ENCODE peak calls at places on chromosomes 11 and 22, in seven cellular contexts. G, T, F, K, D, N and X are unnamed samples.

GRCh38 chr11:57425565-57426438 is 1.1 kb downstream of the SLC43A3 start:
- DNase-seq in N (no peak), D (no peak), F (no peak), T (peak; percentile 43), K (no peak), G (no peak), X (peak; percentile 86)

GRCh38 chr11:27525824-27526516 is 19.4 kb upstream of the LIN7C start:
- DNase-seq in D (no peak), G (no peak), F (no peak), K (no peak), T (no peak), N (no peak), X (no peak)

GRCh38 chr22:43400449-43400848 is 11.4 kb upstream of the MPPED1 start:
- DNase-seq in N (no peak), F (no peak), D (no peak), K (no peak), T (no peak), G (no peak), X (no peak)

GRCh38 chr11:93541884-93542752 is 1.1 kb downstream of the SMCO4 start:
- DNase-seq in K (no peak), T (peak; percentile 56), D (peak; percentile 59), N (peak; percentile 20), F (peak; percentile 76), G (no peak), X (peak; percentile 63)

GRCh38 chr22:45882881-45883810 is 93.8 kb downstream of the WNT7B start:
- DNase-seq in N (no peak), K (no peak), G (no peak), D (no peak), T (no peak), F (no peak), X (no peak)

GRCh38 chr22:41123151-41123550 is 30.8 kb downstream of the EP300 start:
- DNase-seq in F (no peak), N (no peak), G (no peak), K (no peak), T (no peak), D (no peak), X (no peak)

GRCh38 chr11:127063191-127063590 is 62.6 kb upstream of the KIRREL3 start:
- DNase-seq in F (no peak), D (no peak), T (no peak), N (no peak), K (no peak), G (no peak), X (no peak)

GRCh38 chr11:106172389-106172991 is 95.0 kb downstream of the AASDHPPT start:
- DNase-seq in N (no peak), K (no peak), F (no peak), T (no peak), D (no peak), G (no peak), X (no peak)

GRCh38 chr11:130124096-130124495 is 35.5 kb upstream of the ST14 start:
- DNase-seq in G (no peak), F (no peak), D (no peak), N (no peak), T (no peak), K (peak; percentile 51), X (peak; percentile 87)

GRCh38 chr11:40273192-40273732 is 1186.2 kb downstream of the LRRC4C start:
- DNase-seq in K (no peak), F (no peak), G (no peak), D (no peak), N (no peak), T (no peak), X (no peak)

GRCh38 chr11:121578216-121579063 is 125.7 kb upstream of the SORL1-AS1 start:
- DNase-seq in F (no peak), K (no peak), G (no peak), N (no peak), T (no peak), D (no peak), X (no peak)

GRCh38 chr22:42930810-42931420 is 73.8 kb upstream of the ARFGAP3 start:
- DNase-seq in T (no peak), F (peak; percentile 15), G (no peak), N (no peak), D (no peak), K (no peak), X (peak; percentile 76)

GRCh38 chr11:1103401-1104360 is 29.0 kb downstream of the MUC2 start:
- DNase-seq in N (no peak), G (no peak), T (no peak), D (no peak), K (no peak), F (no peak), X (no peak)

GRCh38 chr11:133808393-133809140 is 36.7 kb downstream of the SPATA19 start:
- DNase-seq in T (no peak), F (no peak), D (no peak), K (no peak), G (no peak), N (no peak), X (no peak)

GRCh38 chr11:70735976-70736375 is 337.6 kb downstream of the CTTN start:
- DNase-seq in N (no peak), F (no peak), T (no peak), K (no peak), D (no peak), G (no peak), X (no peak)

DNA sequence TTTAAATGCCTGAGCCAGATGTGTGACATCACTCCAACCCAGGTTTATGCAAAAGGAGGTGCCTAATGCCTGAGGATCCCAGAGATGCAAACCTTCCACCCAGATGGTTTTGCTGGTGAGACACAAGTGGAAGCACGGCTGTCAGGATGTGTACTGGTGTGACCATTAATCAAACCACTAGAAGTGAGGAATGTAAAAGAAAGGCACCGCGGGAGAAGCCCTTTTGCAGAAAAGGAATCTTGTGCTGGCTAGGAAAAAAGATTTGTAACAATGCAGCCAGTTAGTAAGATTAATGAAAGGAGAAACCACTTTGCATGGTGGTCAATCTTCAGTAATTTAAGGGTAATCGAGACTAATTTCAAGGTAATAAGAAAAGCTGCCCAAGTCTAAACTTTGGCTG is 407.3 kb downstream of the LARGE1 start:
- DNase-seq in N (no peak), F (no peak), D (peak; percentile 22), G (no peak), T (no peak), K (no peak), X (no peak)
- H3K4me3 ChIP-seq in N (no peak overlapping the region), F (no peak overlapping the region), D (no peak overlapping the region), G (no peak overlapping the region), T (no peak overlapping the region), K (no peak overlapping the region), X (no peak overlapping the region)

GRCh38 chr22:50301581-50301991 is 5.9 kb downstream of the PLXNB2 start:
- DNase-seq in K (no peak), D (no peak), F (no peak), N (no peak), T (no peak), G (no peak), X (no peak)
- H3K4me1 ChIP-seq in K (peaks cover 67% of the 10 kb centered on the region), D (peaks cover 35% of the 10 kb centered on the region), F (peaks cover 75% of the 10 kb centered on the region), N (peaks cover 10% of the 10 kb centered on the region), T (peaks cover 89% of the 10 kb centered on the region), G (peaks cover 56% of the 10 kb centered on the region), X (no peaks in the 10 kb centered on the region)

GRCh38 chr22:50251472-50252054 is 498 bp upstream of the HDAC10 start:
- DNase-seq in N (peak; percentile 36), G (no peak), K (no peak), T (no peak), F (no peak), D (no peak), X (no peak)
- H3K4me3 ChIP-seq in N (no peak overlapping the region), G (peak overlapping the region; percentile 74), K (peak overlapping the region; percentile 82), T (peak overlapping the region; percentile 90), F (peak overlapping the region; percentile 81), D (peak overlapping the region; percentile 63), X (peak overlapping the region; percentile 64)

GRCh38 chr11:33266418-33267215 is 9.4 kb downstream of the HIPK3 start:
- DNase-seq in D (no peak), K (no peak), T (no peak), F (no peak), G (no peak), N (no peak), X (peak; percentile 70)
- H3K4me1 ChIP-seq in D (peaks cover 5% of the 10 kb centered on the region), K (peaks cover 78% of the 10 kb centered on the region), T (no peaks in the 10 kb centered on the region), F (peaks cover 8% of the 10 kb centered on the region), G (peaks cover 14% of the 10 kb centered on the region), N (peaks cover 17% of the 10 kb centered on the region), X (no peaks in the 10 kb centered on the region)

DNA sequence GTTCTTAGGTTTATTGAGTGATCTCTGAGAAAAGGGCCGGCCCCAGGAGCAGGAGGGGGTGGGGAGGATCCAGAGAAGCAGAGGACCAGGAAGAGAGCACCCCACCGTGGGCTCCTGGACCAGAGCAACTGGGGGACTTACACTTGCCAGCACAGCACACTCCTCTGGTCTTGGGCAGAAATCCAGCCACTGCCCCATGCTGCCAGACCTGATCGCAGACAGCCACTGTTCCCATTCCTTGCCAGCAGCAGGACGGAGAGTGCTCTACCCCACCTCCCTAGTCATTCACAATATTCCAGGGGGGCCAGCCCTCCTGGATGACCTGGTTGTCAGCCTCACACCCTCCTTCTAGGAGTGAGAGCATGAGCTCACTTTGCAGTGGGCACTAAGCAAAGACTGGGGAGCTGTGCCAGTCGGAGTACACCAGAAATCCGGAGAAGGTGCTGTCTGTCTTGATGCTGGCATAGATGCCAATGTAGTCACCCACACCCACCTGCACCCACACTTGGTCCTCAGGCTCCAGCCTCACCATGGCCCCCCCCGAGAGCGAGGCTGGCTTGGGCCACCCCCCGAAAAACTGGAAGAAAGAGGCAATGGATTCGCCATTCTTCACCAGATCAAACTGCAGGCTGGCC is 1.6 kb downstream of the C1QTNF5 start:
- DNase-seq in T (no peak), G (no peak), N (no peak), K (no peak), D (no peak), F (no peak), X (no peak)
- H3K4me3 ChIP-seq in T (peak overlapping the region; percentile 34), G (no peak overlapping the region), N (no peak overlapping the region), K (peak overlapping the region; percentile 91), D (peak overlapping the region; percentile 77), F (no peak overlapping the region), X (peak overlapping the region; percentile 82)

GRCh38 chr11:34359548-34359891 is 1.7 kb upstream of the ABTB2 start:
- DNase-seq in G (no peak), N (no peak), K (no peak), F (no peak), T (no peak), D (peak; percentile 13), X (no peak)
- H3K4me1 ChIP-seq in G (peaks cover 22% of the 10 kb centered on the region), N (peaks cover 34% of the 10 kb centered on the region), K (peaks cover 4% of the 10 kb centered on the region), F (peaks cover 15% of the 10 kb centered on the region), T (peaks cover 10% of the 10 kb centered on the region), D (peaks cover 7% of the 10 kb centered on the region), X (peaks cover 39% of the 10 kb centered on the region)